ENCODE peak calls at places on chromosomes 16 and 17, in five cellular contexts. W is tibial artery, H is pancreas, O is esophagus squamous epithelium, R is colonic mucosa. U is an unnamed sample. For H3K4me1, the result is how much of the 10 kb centered on the place peaks cover.

GRCh38 chr17:36183001-36183810 is 6.8 kb upstream of the TBC1D3B start:
- DNase-seq in W (peak), H (peak), O (no peak), R (peak), U (peak)

GRCh38 chr17:2837147-2837561 is 40.9 kb downstream of the RAP1GAP2 start:
- DNase-seq in W (no peak), H (no peak), O (no peak), R (no peak), U (no peak)

GRCh38 chr16:25693621-25694020 is 1.9 kb downstream of the HS3ST4 start:
- DNase-seq in W (no peak), H (no peak), O (no peak), R (no peak), U (no peak)

GRCh38 chr16:81544261-81544660 is 99.7 kb downstream of the CMIP start:
- DNase-seq in W (no peak), H (no peak), O (no peak), R (no peak), U (no peak)

GRCh38 chr16:19858006-19858653 is 26.5 kb downstream of the GPRC5B start:
- DNase-seq in W (peak), H (no peak), O (no peak), R (no peak), U (no peak)

GRCh38 chr17:75707096-75707720 is 14.1 kb upstream of the ITGB4 start:
- DNase-seq in W (peak), H (no peak), O (no peak), R (no peak), U (no peak)

GRCh38 chr17:30405161-30405560 is 26.4 kb downstream of the CPD start:
- DNase-seq in W (no peak), H (no peak), O (no peak), R (no peak), U (no peak)

GRCh38 chr16:49849037-49849436 is 6.9 kb downstream of the ZNF423 start:
- DNase-seq in W (no peak), H (no peak), O (no peak), R (no peak), U (no peak)

GRCh38 chr17:55577011-55577586 is 65.8 kb upstream of the SMIM36 start:
- DNase-seq in W (no peak), H (peak), O (no peak), R (peak), U (no peak)

GRCh38 chr17:17766351-17767095 is 70.3 kb downstream of the SREBF1 start:
- DNase-seq in W (no peak), H (no peak), O (no peak), R (no peak), U (no peak)

GRCh38 chr17:40864661-40865380 is 2.2 kb downstream of the KRT12 start:
- DNase-seq in W (no peak), H (no peak), O (no peak), R (no peak), U (no peak)

GRCh38 chr17:32588982-32589381 is 102.2 kb downstream of the CDK5R1 start:
- DNase-seq in W (no peak), H (no peak), O (no peak), R (no peak), U (no peak)

GRCh38 chr17:43351686-43352085 is 47.1 kb upstream of the ARL4D start:
- DNase-seq in W (no peak), H (no peak), O (no peak), R (no peak), U (no peak)

GRCh38 chr16:69340095-69340644 is 598 bp downstream of the NIP7 start:
- DNase-seq in W (no peak), H (no peak), O (no peak), R (no peak), U (no peak)

GRCh38 chr16:84446596-84447392 is 57.7 kb downstream of the MEAK7 start:
- DNase-seq in W (peak), H (no peak), O (no peak), R (no peak), U (no peak)

GRCh38 chr16:80274576-80275191 is 266.1 kb upstream of the DYNLRB2 start:
- DNase-seq in W (no peak), H (no peak), O (no peak), R (no peak), U (no peak)

GRCh38 chr17:58624751-58625150 is 67.1 kb downstream of the TEX14 start:
- DNase-seq in W (no peak), H (no peak), O (no peak), R (no peak), U (no peak)

GRCh38 chr17:36848008-36848902 is 89.0 kb upstream of the LHX1 start:
- DNase-seq in W (no peak), H (no peak), O (no peak), R (no peak), U (no peak)

GRCh38 chr17:76920364-76921139 is 52.3 kb downstream of the MGAT5B start:
- DNase-seq in W (no peak), H (no peak), O (no peak), R (no peak), U (no peak)

GRCh38 chr17:38942641-38943040 is 17.2 kb downstream of the LASP1NB start:
- DNase-seq in W (no peak), H (no peak), O (no peak), R (no peak), U (no peak)

GRCh38 chr17:50310455-50311111 is 35.3 kb upstream of the XYLT2 start:
- DNase-seq in W (no peak), H (no peak), O (no peak), R (no peak), U (no peak)

GRCh38 chr16:8173111-8173644 is 417.1 kb downstream of the TMEM114 start:
- DNase-seq in W (no peak), H (peak), O (no peak), R (peak), U (peak)

GRCh38 chr17:64780096-64781012 is 118.2 kb upstream of the SMURF2 start:
- DNase-seq in W (peak), H (peak), O (no peak), R (peak), U (peak)

GRCh38 chr17:79051306-79051705 is 23.3 kb upstream of the ENGASE start:
- DNase-seq in W (no peak), H (no peak), O (no peak), R (no peak), U (no peak)

GRCh38 chr17:47388825-47389224 is 65.1 kb downstream of the EFCAB13 start:
- DNase-seq in W (no peak), H (no peak), O (no peak), R (no peak), U (no peak)

GRCh38 chr16:66894948-66895696 is 14.8 kb downstream of the PDP2 start:
- DNase-seq in W (peak), H (peak), O (peak), R (peak), U (no peak)

GRCh38 chr16:13289515-13289914 is 388.1 kb downstream of the SHISA9 start:
- DNase-seq in W (no peak), H (no peak), O (no peak), R (no peak), U (no peak)

GRCh38 chr16:28202147-28202746 is 9.5 kb downstream of the XPO6 start:
- DNase-seq in W (no peak), H (no peak), O (no peak), R (no peak), U (no peak)

GRCh38 chr16:72787519-72788268 is 260.2 kb downstream of the ZFHX3 start:
- DNase-seq in W (peak), H (no peak), O (no peak), R (peak), U (peak)

GRCh38 chr16:83356266-83356665 is 451.5 kb upstream of the HSBP1 start:
- DNase-seq in W (no peak), H (peak), O (no peak), R (no peak), U (no peak)

GRCh38 chr17:31527606-31528005 is 136.1 kb downstream of the RAB11FIP4 start:
- DNase-seq in W (no peak), H (no peak), O (no peak), R (no peak), U (no peak)

GRCh38 chr16:4032768-4033167 is 83.5 kb downstream of the ADCY9 start:
- DNase-seq in W (peak), H (peak), O (no peak), R (peak), U (peak)

GRCh38 chr16:82756283-82756599 is 129.5 kb downstream of the CDH13 start:
- DNase-seq in W (no peak), H (no peak), O (no peak), R (no peak), U (no peak)

GRCh38 chr16:306911-307370 is 24.0 kb downstream of the PDIA2 start:
- DNase-seq in W (no peak), H (no peak), O (no peak), R (no peak), U (no peak)

GRCh38 chr16:9092282-9092962 is 978 bp downstream of the HAPSTR1 start:
- DNase-seq in W (peak), H (peak), O (no peak), R (peak), U (peak)

GRCh38 chr16:71923941-71924690 is 28.8 kb downstream of the IST1 start:
- DNase-seq in W (no peak), H (no peak), O (no peak), R (no peak), U (no peak)

GRCh38 chr17:29933379-29933778 is 3.4 kb upstream of the SSH2 start:
- DNase-seq in W (no peak), H (no peak), O (no peak), R (no peak), U (peak)

GRCh38 chr16:4216631-4217030 is 25.2 kb downstream of the SRL start:
- DNase-seq in W (no peak), H (no peak), O (no peak), R (no peak), U (no peak)

GRCh38 chr17:82322526-82323453 is 5.4 kb upstream of the CD7 start:
- DNase-seq in W (no peak), H (no peak), O (no peak), R (no peak), U (no peak)

DNA sequence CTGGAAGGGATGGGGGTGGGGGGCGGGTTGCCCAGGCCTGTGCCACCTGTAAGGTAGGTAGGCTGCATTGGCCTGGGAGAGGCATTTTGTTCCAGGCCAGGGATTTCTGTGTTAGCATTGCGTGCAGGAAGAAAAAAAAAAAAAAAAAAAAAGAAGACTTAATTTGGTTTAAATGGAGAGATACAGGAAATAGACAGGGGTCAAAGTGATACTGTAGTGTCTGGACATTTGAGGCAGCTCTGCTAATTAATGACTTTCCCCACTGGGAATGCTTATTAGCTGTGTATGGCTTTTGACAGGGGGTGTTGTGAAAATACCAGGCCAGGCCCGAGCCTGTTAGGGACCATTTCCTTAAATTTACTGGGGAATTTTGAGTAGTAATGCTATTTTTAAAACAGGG is 927 bp downstream of the MAP2K4 start:
- DNase-seq in W (no peak), H (no peak), O (no peak), R (no peak), U (no peak)
- H3K4me3 ChIP-seq in W (peak), H (peak), O (peak), R (peak), U (peak)

DNA sequence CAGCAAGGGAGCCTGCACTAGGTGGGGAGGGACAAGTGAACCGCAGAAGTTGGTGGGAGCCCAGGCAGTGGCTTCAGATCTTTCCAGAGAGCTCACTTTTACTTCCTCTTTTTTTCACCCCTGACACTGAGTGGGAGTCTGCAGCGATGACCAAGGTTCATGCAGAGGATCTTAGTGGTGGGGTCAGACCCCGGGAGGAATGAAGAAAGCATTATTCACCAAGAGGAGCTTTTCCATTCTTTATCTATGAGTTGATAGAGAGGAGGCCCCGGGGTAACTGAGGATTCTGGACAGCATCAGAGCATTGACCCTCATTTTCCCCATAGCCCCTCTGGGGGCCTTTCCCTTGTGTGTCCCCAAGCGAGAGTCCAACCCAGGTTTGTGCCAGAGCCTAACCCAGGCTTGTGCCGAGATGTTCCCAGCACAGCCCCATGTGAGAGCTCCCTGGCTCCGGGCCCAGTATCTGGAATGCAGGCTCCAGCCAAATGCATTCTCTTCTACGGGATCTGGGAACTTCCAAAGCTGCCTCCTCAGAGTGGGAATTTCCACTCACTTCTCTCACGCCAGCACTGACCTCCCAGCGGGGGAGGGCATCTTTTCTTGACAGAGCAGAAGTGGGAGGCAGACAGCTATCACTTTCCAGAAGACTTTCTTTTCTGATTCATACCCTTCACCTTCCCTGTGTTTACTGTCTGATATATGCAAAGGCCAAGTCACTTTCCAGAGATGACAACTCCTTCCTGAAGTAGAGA is 2.8 kb upstream of the CCL2 start:
- DNase-seq in W (peak), H (peak), O (no peak), R (peak), U (peak)
- H3K4me1 ChIP-seq in W (half or more), H (under half), O (half or more), R (under half), U (under half)

DNA sequence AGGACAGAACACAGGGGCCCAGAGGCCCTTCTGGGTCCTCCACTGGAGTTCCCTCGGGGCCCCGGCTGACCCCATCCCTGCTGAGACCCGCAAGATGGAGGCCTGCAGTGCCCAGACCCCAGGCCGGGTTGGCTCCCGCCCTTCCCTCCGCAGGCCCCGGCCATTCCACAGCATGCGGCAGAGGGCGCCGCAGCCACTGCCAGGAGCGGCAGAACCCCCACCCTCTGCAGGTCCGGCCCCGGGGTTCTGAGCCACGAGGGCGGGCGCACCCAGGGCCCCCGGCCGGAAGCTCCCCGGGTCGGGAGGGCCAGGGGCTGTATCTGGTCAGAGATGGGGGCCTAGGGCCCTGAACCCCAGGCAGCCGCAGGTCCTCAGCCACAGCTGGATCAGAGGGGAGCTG is 2.4 kb upstream of the PERCC1 start:
- DNase-seq in W (no peak), H (no peak), O (no peak), R (no peak), U (peak)
- TF ChIP-seq CTCF in W (no peak), H (no peak), O (no peak), R (no peak), U (no peak)

GRCh38 chr17:48568499-48569259 is 9.5 kb downstream of the HOXB4 start:
- DNase-seq in W (no peak), H (no peak), O (no peak), R (no peak), U (peak)

GRCh38 chr17:48569676-48570324 is 8.3 kb downstream of the HOXB4 start:
- DNase-seq in W (no peak), H (no peak), O (no peak), R (no peak), U (no peak)

GRCh38 chr17:48571826-48572417 is 6.2 kb downstream of the HOXB4 start:
- DNase-seq in W (no peak), H (no peak), O (no peak), R (no peak), U (no peak)

GRCh38 chr17:48570325-48571023 is 7.7 kb downstream of the HOXB4 start:
- DNase-seq in W (no peak), H (no peak), O (no peak), R (no peak), U (no peak)

GRCh38 chr17:48571024-48571818 is 6.9 kb downstream of the HOXB4 start:
- DNase-seq in W (no peak), H (no peak), O (no peak), R (no peak), U (no peak)
- H3K4me3 ChIP-seq in W (peak), H (no peak), O (peak), R (no peak), U (no peak)

U was measured in mucosa of descending colon.